ENCODE peak calls at places on chromosomes 12 and 14, in five cellular contexts. One of them, this sample, is unnamed.

GRCh38 chr14:68235011-68235410 is 415.4 kb downstream of the RAD51B start:
- DNase-seq in midbrain: no peak
- DNase-seq in stomach: no peak
- DNase-seq in COR-L47: no peak
- DNase-seq in sciatic nerve: no peak
- DNase-seq in this sample: peak

GRCh38 chr14:83847102-83847501 is 1682.8 kb upstream of the FLRT2 start:
- DNase-seq in midbrain: no peak
- DNase-seq in stomach: no peak
- DNase-seq in COR-L47: no peak
- DNase-seq in sciatic nerve: no peak
- DNase-seq in this sample: no peak

GRCh38 chr14:99604766-99605298 is 825 bp upstream of the CCDC85C start:
- DNase-seq in midbrain: no peak
- DNase-seq in stomach: no peak
- DNase-seq in COR-L47: peak
- DNase-seq in sciatic nerve: no peak
- DNase-seq in this sample: peak

GRCh38 chr14:67493092-67493717 is 4.7 kb upstream of the TMEM229B start:
- DNase-seq in midbrain: no peak
- DNase-seq in stomach: no peak
- DNase-seq in COR-L47: no peak
- DNase-seq in sciatic nerve: no peak
- DNase-seq in this sample: no peak

GRCh38 chr14:66351310-66351709 is 134.9 kb upstream of the CCDC196 start:
- DNase-seq in midbrain: no peak
- DNase-seq in stomach: no peak
- DNase-seq in COR-L47: no peak
- DNase-seq in sciatic nerve: no peak
- DNase-seq in this sample: no peak

GRCh38 chr12:30692470-30692869 is 3.2 kb downstream of the IPO8 start:
- DNase-seq in midbrain: no peak
- DNase-seq in stomach: no peak
- DNase-seq in COR-L47: no peak
- DNase-seq in sciatic nerve: no peak
- DNase-seq in this sample: peak

GRCh38 chr12:41436076-41436475 is 248.0 kb downstream of the PDZRN4 start:
- DNase-seq in midbrain: no peak
- DNase-seq in stomach: no peak
- DNase-seq in COR-L47: no peak
- DNase-seq in sciatic nerve: no peak
- DNase-seq in this sample: no peak

GRCh38 chr12:100646896-100647295 is 73.4 kb downstream of the GAS2L3 start:
- DNase-seq in midbrain: no peak
- DNase-seq in stomach: no peak
- DNase-seq in COR-L47: no peak
- DNase-seq in sciatic nerve: no peak
- DNase-seq in this sample: no peak

GRCh38 chr14:76901171-76902055 is 75.2 kb downstream of the LRRC74A start:
- DNase-seq in midbrain: no peak
- DNase-seq in stomach: no peak
- DNase-seq in COR-L47: no peak
- DNase-seq in sciatic nerve: no peak
- DNase-seq in this sample: peak

GRCh38 chr12:75747572-75747995 is 236.2 kb upstream of the KRR1 start:
- DNase-seq in midbrain: no peak
- DNase-seq in stomach: no peak
- DNase-seq in COR-L47: no peak
- DNase-seq in sciatic nerve: no peak
- DNase-seq in this sample: peak

This sample was measured in M059J.